ENCODE peak calls at places on chromosome 6, in seven cellular contexts. One of them, this sample, is unnamed.
A peak's percentile ranks its signal among the peaks of the same experiment; 100 is the strongest.

GRCh38 chr6:23446394-23447001 is 679.5 kb upstream of the NRSN1 start:
- DNase-seq in HEK293T: peak; percentile 12
- DNase-seq in WTC11: no peak
- DNase-seq in HepG2: no peak
- DNase-seq in GM12878: no peak
- DNase-seq in H1: no peak
- DNase-seq in K562: no peak
- DNase-seq in this sample: peak; percentile 1

GRCh38 chr6:29294499-29294914 is 7.0 kb upstream of the OR14J1 start:
- DNase-seq in HEK293T: no peak
- DNase-seq in WTC11: no peak
- DNase-seq in HepG2: no peak
- DNase-seq in GM12878: no peak
- DNase-seq in H1: no peak
- DNase-seq in K562: no peak
- DNase-seq in this sample: no peak

GRCh38 chr6:139290787-139291294 is 957 bp downstream of the TXLNB start:
- DNase-seq in HEK293T: no peak
- DNase-seq in WTC11: no peak
- DNase-seq in HepG2: no peak
- DNase-seq in GM12878: peak; percentile 88
- DNase-seq in H1: no peak
- DNase-seq in K562: no peak
- DNase-seq in this sample: no peak

GRCh38 chr6:44446626-44447297 is 59.3 kb downstream of the CDC5L start:
- DNase-seq in HEK293T: no peak
- DNase-seq in WTC11: no peak
- DNase-seq in HepG2: peak; percentile 60
- DNase-seq in GM12878: no peak
- DNase-seq in H1: no peak
- DNase-seq in K562: no peak
- DNase-seq in this sample: no peak

GRCh38 chr6:169243661-169244060 is 10.0 kb downstream of the THBS2 start:
- DNase-seq in HEK293T: no peak
- DNase-seq in WTC11: no peak
- DNase-seq in HepG2: no peak
- DNase-seq in GM12878: no peak
- DNase-seq in H1: no peak
- DNase-seq in K562: no peak
- DNase-seq in this sample: no peak

GRCh38 chr6:1485678-1486077 is 96.3 kb downstream of the FOXF2 start:
- DNase-seq in HEK293T: no peak
- DNase-seq in WTC11: no peak
- DNase-seq in HepG2: no peak
- DNase-seq in GM12878: no peak
- DNase-seq in H1: no peak
- DNase-seq in K562: no peak
- DNase-seq in this sample: peak; percentile 80

GRCh38 chr6:107917468-107918375 is 40.3 kb downstream of the SEC63 start:
- DNase-seq in HEK293T: no peak
- DNase-seq in WTC11: no peak
- DNase-seq in HepG2: no peak
- DNase-seq in GM12878: peak; percentile 48
- DNase-seq in H1: no peak
- DNase-seq in K562: no peak
- DNase-seq in this sample: peak; percentile 7

GRCh38 chr6:100568255-100568654 is 103.5 kb upstream of the SIM1 start:
- DNase-seq in HEK293T: no peak
- DNase-seq in WTC11: no peak
- DNase-seq in HepG2: no peak
- DNase-seq in GM12878: no peak
- DNase-seq in H1: no peak
- DNase-seq in K562: no peak
- DNase-seq in this sample: no peak

GRCh38 chr6:99739526-99739925 is 132.9 kb downstream of the PRDM13 start:
- DNase-seq in HEK293T: no peak
- DNase-seq in WTC11: no peak
- DNase-seq in HepG2: no peak
- DNase-seq in GM12878: no peak
- DNase-seq in H1: no peak
- DNase-seq in K562: no peak
- DNase-seq in this sample: no peak

GRCh38 chr6:164827537-164827936 is 481.9 kb downstream of the C6orf118 start:
- DNase-seq in HEK293T: no peak
- DNase-seq in WTC11: no peak
- DNase-seq in HepG2: no peak
- DNase-seq in GM12878: no peak
- DNase-seq in H1: no peak
- DNase-seq in K562: no peak
- DNase-seq in this sample: no peak

GRCh38 chr6:84448331-84448730 is 220.9 kb upstream of the CEP162 start:
- DNase-seq in HEK293T: no peak
- DNase-seq in WTC11: no peak
- DNase-seq in HepG2: no peak
- DNase-seq in GM12878: no peak
- DNase-seq in H1: no peak
- DNase-seq in K562: no peak
- DNase-seq in this sample: no peak

GRCh38 chr6:41704028-41704427 is 31.4 kb downstream of the TFEB start:
- DNase-seq in HEK293T: no peak
- DNase-seq in WTC11: no peak
- DNase-seq in HepG2: no peak
- DNase-seq in GM12878: no peak
- DNase-seq in H1: no peak
- DNase-seq in K562: no peak
- DNase-seq in this sample: no peak

GRCh38 chr6:55758156-55758942 is 117.0 kb downstream of the BMP5 start:
- DNase-seq in HEK293T: no peak
- DNase-seq in WTC11: no peak
- DNase-seq in HepG2: peak; percentile 5
- DNase-seq in GM12878: no peak
- DNase-seq in H1: no peak
- DNase-seq in K562: no peak
- DNase-seq in this sample: no peak

GRCh38 chr6:66865771-66866170 is 1158.7 kb upstream of the EYS start:
- DNase-seq in HEK293T: no peak
- DNase-seq in WTC11: no peak
- DNase-seq in HepG2: no peak
- DNase-seq in GM12878: no peak
- DNase-seq in H1: no peak
- DNase-seq in K562: no peak
- DNase-seq in this sample: no peak

GRCh38 chr6:37994238-37994637 is 174.7 kb downstream of the ZFAND3 start:
- DNase-seq in HEK293T: no peak
- DNase-seq in WTC11: no peak
- DNase-seq in HepG2: no peak
- DNase-seq in GM12878: no peak
- DNase-seq in H1: no peak
- DNase-seq in K562: no peak
- DNase-seq in this sample: no peak
- TF ChIP-seq SP1 in HEK293T: no peak
- TF ChIP-seq SP1 in WTC11: no peak
- TF ChIP-seq SP1 in HepG2: no peak
- TF ChIP-seq SP1 in GM12878: no peak
- TF ChIP-seq SP1 in H1: no peak
- TF ChIP-seq SP1 in K562: no peak
- TF ChIP-seq SP1 in this sample: no peak

GRCh38 chr6:110661426-110661825 is 153.8 kb downstream of the CDK19 start:
- DNase-seq in HEK293T: no peak
- DNase-seq in WTC11: no peak
- DNase-seq in HepG2: no peak
- DNase-seq in GM12878: no peak
- DNase-seq in H1: no peak
- DNase-seq in K562: no peak
- DNase-seq in this sample: no peak
- TF ChIP-seq SP1 in HEK293T: no peak
- TF ChIP-seq SP1 in WTC11: no peak
- TF ChIP-seq SP1 in HepG2: no peak
- TF ChIP-seq SP1 in GM12878: no peak
- TF ChIP-seq SP1 in H1: no peak
- TF ChIP-seq SP1 in K562: no peak
- TF ChIP-seq SP1 in this sample: no peak

GRCh38 chr6:4603291-4603690 is 172.9 kb upstream of the CDYL start:
- DNase-seq in HEK293T: no peak
- DNase-seq in WTC11: no peak
- DNase-seq in HepG2: no peak
- DNase-seq in GM12878: no peak
- DNase-seq in H1: no peak
- DNase-seq in K562: no peak
- DNase-seq in this sample: peak; percentile 16
- TF ChIP-seq SP1 in HEK293T: no peak
- TF ChIP-seq SP1 in WTC11: no peak
- TF ChIP-seq SP1 in HepG2: no peak
- TF ChIP-seq SP1 in GM12878: no peak
- TF ChIP-seq SP1 in H1: no peak
- TF ChIP-seq SP1 in K562: no peak
- TF ChIP-seq SP1 in this sample: no peak

GRCh38 chr6:144315226-144315980 is 30.3 kb downstream of the UTRN start:
- DNase-seq in HEK293T: no peak
- DNase-seq in WTC11: no peak
- DNase-seq in HepG2: no peak
- DNase-seq in GM12878: no peak
- DNase-seq in H1: no peak
- DNase-seq in K562: no peak
- DNase-seq in this sample: no peak
- TF ChIP-seq SP1 in HEK293T: no peak
- TF ChIP-seq SP1 in WTC11: no peak
- TF ChIP-seq SP1 in HepG2: no peak
- TF ChIP-seq SP1 in GM12878: no peak
- TF ChIP-seq SP1 in H1: no peak
- TF ChIP-seq SP1 in K562: no peak
- TF ChIP-seq SP1 in this sample: no peak

GRCh38 chr6:31658158-31658688 is 2.4 kb downstream of the C6orf47 start:
- DNase-seq in HEK293T: no peak
- DNase-seq in WTC11: no peak
- DNase-seq in HepG2: no peak
- DNase-seq in GM12878: no peak
- DNase-seq in H1: no peak
- DNase-seq in K562: no peak
- DNase-seq in this sample: no peak
- TF ChIP-seq SP1 in HEK293T: no peak
- TF ChIP-seq SP1 in WTC11: no peak
- TF ChIP-seq SP1 in HepG2: no peak
- TF ChIP-seq SP1 in GM12878: no peak
- TF ChIP-seq SP1 in H1: no peak
- TF ChIP-seq SP1 in K562: no peak
- TF ChIP-seq SP1 in this sample: no peak

GRCh38 chr6:112877134-112878100 is 530.3 kb downstream of the RFPL4B start:
- DNase-seq in HEK293T: no peak
- DNase-seq in WTC11: no peak
- DNase-seq in HepG2: no peak
- DNase-seq in GM12878: no peak
- DNase-seq in H1: no peak
- DNase-seq in K562: no peak
- DNase-seq in this sample: no peak
- TF ChIP-seq SP1 in HEK293T: no peak
- TF ChIP-seq SP1 in WTC11: no peak
- TF ChIP-seq SP1 in HepG2: no peak
- TF ChIP-seq SP1 in GM12878: no peak
- TF ChIP-seq SP1 in H1: no peak
- TF ChIP-seq SP1 in K562: no peak
- TF ChIP-seq SP1 in this sample: no peak

DNA sequence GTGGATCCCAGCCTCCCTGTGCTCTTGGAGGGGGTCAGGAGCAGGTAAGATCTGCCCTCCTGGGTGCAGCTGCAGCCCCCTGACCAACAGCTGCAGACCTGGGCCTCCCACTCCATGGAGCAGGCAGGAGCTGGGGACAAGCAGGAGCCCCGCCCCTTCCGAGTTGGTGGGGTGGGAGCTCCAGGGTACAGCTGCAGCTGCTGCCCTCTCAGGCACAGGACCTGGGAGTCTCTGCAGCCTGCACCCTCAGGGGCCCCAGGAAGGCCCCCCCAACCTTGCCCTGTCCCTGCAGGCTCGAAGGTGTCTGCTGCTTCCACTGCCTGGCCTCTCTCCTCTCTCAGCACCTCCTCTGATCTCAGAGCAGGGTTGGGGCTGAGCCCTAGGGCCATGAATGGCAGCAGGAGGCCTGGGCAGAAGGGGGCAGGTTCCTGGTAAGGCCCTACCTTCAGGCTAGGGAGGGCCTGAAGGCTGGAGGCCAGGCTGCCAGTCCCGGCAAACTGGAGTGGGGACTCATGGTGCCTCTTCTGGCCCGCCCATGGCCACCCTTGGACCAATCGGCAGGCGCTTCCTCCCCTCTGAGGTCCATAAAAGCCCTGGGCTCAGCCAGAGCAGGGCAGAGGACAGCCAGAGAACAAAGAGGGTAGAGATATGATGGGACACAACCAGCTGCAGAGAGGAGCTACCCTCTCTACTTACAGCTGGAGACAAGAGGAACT is 8.0 kb upstream of the PACSIN1 start:
- DNase-seq in HEK293T: no peak
- DNase-seq in WTC11: no peak
- DNase-seq in HepG2: peak; percentile 77
- DNase-seq in GM12878: no peak
- DNase-seq in H1: no peak
- DNase-seq in K562: no peak
- DNase-seq in this sample: no peak
- TF ChIP-seq SP1 in HEK293T: no peak
- TF ChIP-seq SP1 in WTC11: no peak
- TF ChIP-seq SP1 in HepG2: peak; percentile 39
- TF ChIP-seq SP1 in GM12878: no peak
- TF ChIP-seq SP1 in H1: no peak
- TF ChIP-seq SP1 in K562: no peak
- TF ChIP-seq SP1 in this sample: no peak

GRCh38 chr6:45661667-45662066 is 283.9 kb upstream of the SUPT3H start:
- DNase-seq in HEK293T: no peak
- DNase-seq in WTC11: no peak
- DNase-seq in HepG2: no peak
- DNase-seq in GM12878: no peak
- DNase-seq in H1: no peak
- DNase-seq in K562: no peak
- DNase-seq in this sample: no peak
- TF ChIP-seq SP1 in HEK293T: no peak
- TF ChIP-seq SP1 in WTC11: no peak
- TF ChIP-seq SP1 in HepG2: no peak
- TF ChIP-seq SP1 in GM12878: no peak
- TF ChIP-seq SP1 in H1: no peak
- TF ChIP-seq SP1 in K562: no peak
- TF ChIP-seq SP1 in this sample: no peak

DNA sequence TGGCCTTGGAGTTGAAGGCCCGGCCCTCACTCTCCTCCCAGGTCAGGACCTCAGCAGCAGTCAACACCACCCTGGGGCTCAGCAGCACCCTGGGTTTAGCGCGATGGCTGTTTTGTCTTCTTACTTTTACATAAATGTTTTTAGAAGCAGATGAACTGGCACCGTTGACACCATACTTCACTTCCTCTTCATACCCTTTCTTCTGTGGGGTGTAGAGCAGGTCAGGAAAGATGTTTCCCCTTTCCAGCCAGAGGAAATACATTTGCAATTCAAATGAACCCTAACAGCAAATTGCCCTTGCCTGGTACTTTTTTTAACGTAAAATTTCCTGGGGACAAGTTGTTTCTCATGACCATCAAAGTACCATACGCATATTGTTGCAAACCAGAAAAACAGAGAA is 54.7 kb upstream of the SNX9 start:
- DNase-seq in HEK293T: no peak
- DNase-seq in WTC11: no peak
- DNase-seq in HepG2: no peak
- DNase-seq in GM12878: peak; percentile 75
- DNase-seq in H1: no peak
- DNase-seq in K562: no peak
- DNase-seq in this sample: no peak
- TF ChIP-seq SP1 in HEK293T: no peak
- TF ChIP-seq SP1 in WTC11: no peak
- TF ChIP-seq SP1 in HepG2: no peak
- TF ChIP-seq SP1 in GM12878: no peak
- TF ChIP-seq SP1 in H1: no peak
- TF ChIP-seq SP1 in K562: no peak
- TF ChIP-seq SP1 in this sample: no peak

This sample was measured in HCT116.